ENCODE peak calls at places on chromosomes 12 and 14, in seven cellular contexts. One of them, this sample, is unnamed. For H3K27me3, the result is how much of the 10 kb centered on the place peaks cover.

GRCh38 chr12:69835048-69835447 is 10.0 kb downstream of the MYRFL start:
- DNase-seq in prostate gland: no peak
- DNase-seq in ovary: no peak
- DNase-seq in stomach: no peak
- DNase-seq in neural progenitor cell: no peak
- DNase-seq in endodermal cell: no peak
- DNase-seq in aorta: no peak
- DNase-seq in this sample: peak

GRCh38 chr14:21103165-21103709 is 2.4 kb downstream of the TMEM253 start:
- DNase-seq in prostate gland: no peak
- DNase-seq in endodermal cell: no peak
- DNase-seq in ovary: no peak
- DNase-seq in neural progenitor cell: no peak
- DNase-seq in stomach: no peak
- DNase-seq in aorta: no peak
- DNase-seq in this sample: no peak

GRCh38 chr12:122051231-122051876 is 27.2 kb upstream of the MLXIP start:
- DNase-seq in prostate gland: no peak
- DNase-seq in aorta: no peak
- DNase-seq in stomach: no peak
- DNase-seq in neural progenitor cell: no peak
- DNase-seq in endodermal cell: peak
- DNase-seq in ovary: peak
- DNase-seq in this sample: peak

GRCh38 chr14:61346793-61347192 is 25.4 kb downstream of the PRKCH start:
- DNase-seq in stomach: no peak
- DNase-seq in neural progenitor cell: no peak
- DNase-seq in ovary: no peak
- DNase-seq in prostate gland: no peak
- DNase-seq in endodermal cell: no peak
- DNase-seq in aorta: no peak
- DNase-seq in this sample: no peak

GRCh38 chr12:109301643-109302176 is 7.4 kb downstream of the FOXN4 start:
- DNase-seq in stomach: no peak
- DNase-seq in neural progenitor cell: no peak
- DNase-seq in prostate gland: no peak
- DNase-seq in ovary: no peak
- DNase-seq in aorta: no peak
- DNase-seq in endodermal cell: no peak
- DNase-seq in this sample: no peak

GRCh38 chr12:82835217-82835616 is 148.5 kb downstream of the TMTC2 start:
- DNase-seq in endodermal cell: no peak
- DNase-seq in aorta: no peak
- DNase-seq in prostate gland: no peak
- DNase-seq in neural progenitor cell: no peak
- DNase-seq in stomach: no peak
- DNase-seq in ovary: no peak
- DNase-seq in this sample: no peak

GRCh38 chr12:4147051-4147481 is 126.5 kb upstream of the CCND2 start:
- DNase-seq in endodermal cell: peak
- DNase-seq in aorta: no peak
- DNase-seq in ovary: no peak
- DNase-seq in stomach: no peak
- DNase-seq in neural progenitor cell: no peak
- DNase-seq in prostate gland: no peak
- DNase-seq in this sample: no peak

GRCh38 chr12:13183621-13184020 is 12.9 kb upstream of the EMP1 start:
- DNase-seq in prostate gland: no peak
- DNase-seq in stomach: no peak
- DNase-seq in aorta: no peak
- DNase-seq in endodermal cell: peak
- DNase-seq in neural progenitor cell: no peak
- DNase-seq in ovary: no peak
- DNase-seq in this sample: no peak

GRCh38 chr12:39368891-39369290 is 74.0 kb downstream of the KIF21A start:
- DNase-seq in stomach: no peak
- DNase-seq in ovary: no peak
- DNase-seq in endodermal cell: no peak
- DNase-seq in neural progenitor cell: no peak
- DNase-seq in aorta: no peak
- DNase-seq in prostate gland: no peak
- DNase-seq in this sample: no peak

GRCh38 chr12:68375701-68376469 is 43.7 kb upstream of the MDM1 start:
- DNase-seq in neural progenitor cell: no peak
- DNase-seq in aorta: no peak
- DNase-seq in ovary: no peak
- DNase-seq in stomach: no peak
- DNase-seq in endodermal cell: peak
- DNase-seq in prostate gland: no peak
- DNase-seq in this sample: no peak

GRCh38 chr12:105067511-105068031 is 16.7 kb downstream of the ALDH1L2 start:
- DNase-seq in aorta: no peak
- DNase-seq in prostate gland: no peak
- DNase-seq in stomach: no peak
- DNase-seq in ovary: no peak
- DNase-seq in neural progenitor cell: no peak
- DNase-seq in endodermal cell: no peak
- DNase-seq in this sample: no peak

GRCh38 chr14:61475316-61475715 is 153.9 kb downstream of the PRKCH start:
- DNase-seq in ovary: no peak
- DNase-seq in aorta: no peak
- DNase-seq in prostate gland: no peak
- DNase-seq in neural progenitor cell: peak
- DNase-seq in endodermal cell: no peak
- DNase-seq in stomach: no peak
- DNase-seq in this sample: no peak

GRCh38 chr14:99522457-99522891 is 41.3 kb downstream of the CCNK start:
- DNase-seq in stomach: no peak
- DNase-seq in prostate gland: no peak
- DNase-seq in endodermal cell: peak
- DNase-seq in ovary: peak
- DNase-seq in aorta: no peak
- DNase-seq in neural progenitor cell: peak
- DNase-seq in this sample: no peak

GRCh38 chr14:20841096-20841495 is 38.5 kb upstream of the RNASE1 start:
- DNase-seq in aorta: no peak
- DNase-seq in prostate gland: no peak
- DNase-seq in endodermal cell: no peak
- DNase-seq in ovary: no peak
- DNase-seq in stomach: no peak
- DNase-seq in neural progenitor cell: no peak
- DNase-seq in this sample: no peak

GRCh38 chr12:26224657-26225056 is 29.3 kb downstream of the SSPN start:
- DNase-seq in aorta: no peak
- DNase-seq in prostate gland: no peak
- DNase-seq in endodermal cell: no peak
- DNase-seq in neural progenitor cell: no peak
- DNase-seq in stomach: no peak
- DNase-seq in ovary: no peak
- DNase-seq in this sample: no peak

GRCh38 chr12:57430117-57430930 is 519 bp downstream of the R3HDM2 start:
- DNase-seq in neural progenitor cell: no peak
- DNase-seq in endodermal cell: peak
- DNase-seq in prostate gland: no peak
- DNase-seq in stomach: peak
- DNase-seq in ovary: peak
- DNase-seq in aorta: peak
- DNase-seq in this sample: no peak

GRCh38 chr14:42994001-42994736 is 1387.5 kb downstream of the LRFN5 start:
- DNase-seq in stomach: no peak
- DNase-seq in prostate gland: no peak
- DNase-seq in endodermal cell: no peak
- DNase-seq in ovary: no peak
- DNase-seq in neural progenitor cell: no peak
- DNase-seq in aorta: no peak
- DNase-seq in this sample: no peak

GRCh38 chr12:8698830-8699330 is 1.1 kb downstream of the RIMKLB start:
- DNase-seq in endodermal cell: no peak
- DNase-seq in aorta: no peak
- DNase-seq in stomach: no peak
- DNase-seq in prostate gland: no peak
- DNase-seq in ovary: no peak
- DNase-seq in neural progenitor cell: no peak
- DNase-seq in this sample: no peak

GRCh38 chr12:53060064-53060720 is 10.3 kb downstream of the TNS2 start:
- DNase-seq in stomach: no peak
- DNase-seq in neural progenitor cell: no peak
- DNase-seq in endodermal cell: no peak
- DNase-seq in ovary: peak
- DNase-seq in prostate gland: no peak
- DNase-seq in aorta: peak
- DNase-seq in this sample: peak

GRCh38 chr12:99911076-99911475 is 73.7 kb downstream of the ANKS1B start:
- DNase-seq in aorta: no peak
- DNase-seq in prostate gland: no peak
- DNase-seq in neural progenitor cell: no peak
- DNase-seq in stomach: no peak
- DNase-seq in endodermal cell: no peak
- DNase-seq in ovary: no peak
- DNase-seq in this sample: no peak

DNA sequence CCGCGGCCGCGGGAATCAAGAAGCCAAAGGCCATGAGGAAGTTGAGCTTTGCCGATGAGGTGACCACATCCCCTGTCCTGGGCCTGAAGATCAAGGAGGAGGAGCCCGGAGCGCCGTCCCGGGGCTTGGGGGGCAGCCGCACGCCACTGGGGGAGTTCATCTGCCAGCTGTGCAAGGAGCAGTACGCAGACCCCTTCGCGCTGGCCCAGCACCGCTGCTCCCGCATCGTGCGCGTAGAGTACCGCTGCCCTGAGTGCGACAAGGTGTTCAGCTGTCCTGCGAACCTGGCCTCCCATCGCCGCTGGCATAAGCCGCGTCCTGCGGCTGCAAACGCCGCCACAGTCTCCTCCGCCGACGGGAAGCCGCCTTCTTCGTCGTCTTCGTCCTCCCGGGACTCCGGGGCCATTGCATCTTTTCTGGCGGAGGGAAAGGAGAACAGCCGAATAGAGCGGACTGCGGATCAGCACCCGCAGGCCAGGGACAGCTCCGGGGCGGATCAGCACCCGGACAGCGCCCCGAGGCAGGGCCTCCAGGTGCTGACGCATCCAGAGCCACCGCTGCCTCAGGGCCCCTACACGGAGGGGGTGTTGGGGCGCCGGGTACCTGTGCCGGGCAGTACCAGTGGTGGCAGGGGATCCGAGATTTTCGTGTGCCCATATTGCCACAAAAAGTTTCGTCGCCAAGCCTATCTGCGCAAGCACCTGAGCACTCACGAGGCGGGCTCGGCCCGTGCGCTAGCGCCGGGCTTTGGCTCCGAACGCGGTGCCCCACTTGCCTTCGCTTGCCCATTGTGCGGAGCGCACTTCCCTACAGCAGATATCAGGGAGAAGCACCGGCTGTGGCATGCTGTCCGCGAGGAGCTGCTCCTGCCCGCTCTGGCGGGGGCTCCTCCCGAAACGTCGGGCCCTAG is 1.2 kb downstream of the INSM2 start:
- DNase-seq in aorta: peak
- DNase-seq in ovary: peak
- DNase-seq in prostate gland: peak
- DNase-seq in stomach: peak
- DNase-seq in neural progenitor cell: peak
- DNase-seq in endodermal cell: peak
- DNase-seq in this sample: peak
- H3K27me3 ChIP-seq in aorta: under half
- H3K27me3 ChIP-seq in ovary: under half
- H3K27me3 ChIP-seq in prostate gland: under half
- H3K27me3 ChIP-seq in stomach: under half
- H3K27me3 ChIP-seq in neural progenitor cell: half or more
- H3K27me3 ChIP-seq in endodermal cell: half or more
- H3K27me3 ChIP-seq in this sample: under half

GRCh38 chr14:49586673-49587460 is 687 bp upstream of the RPS29 start:
- DNase-seq in aorta: no peak
- DNase-seq in ovary: peak
- DNase-seq in stomach: no peak
- DNase-seq in endodermal cell: peak
- DNase-seq in prostate gland: no peak
- DNase-seq in neural progenitor cell: peak
- DNase-seq in this sample: no peak
- H3K4me3 ChIP-seq in aorta: peak
- H3K4me3 ChIP-seq in ovary: peak
- H3K4me3 ChIP-seq in stomach: peak
- H3K4me3 ChIP-seq in endodermal cell: peak
- H3K4me3 ChIP-seq in prostate gland: peak
- H3K4me3 ChIP-seq in neural progenitor cell: peak
- H3K4me3 ChIP-seq in this sample: no peak

GRCh38 chr12:10067259-10067658 is 31.5 kb downstream of the CLEC1A start:
- DNase-seq in endodermal cell: no peak
- DNase-seq in prostate gland: no peak
- DNase-seq in ovary: no peak
- DNase-seq in aorta: no peak
- DNase-seq in stomach: no peak
- DNase-seq in neural progenitor cell: no peak
- DNase-seq in this sample: no peak

GRCh38 chr12:10068634-10069033 is 30.2 kb downstream of the CLEC1A start:
- DNase-seq in neural progenitor cell: no peak
- DNase-seq in aorta: no peak
- DNase-seq in stomach: no peak
- DNase-seq in ovary: no peak
- DNase-seq in endodermal cell: no peak
- DNase-seq in prostate gland: no peak
- DNase-seq in this sample: no peak

GRCh38 chr12:10067942-10068341 is 30.8 kb downstream of the CLEC1A start:
- DNase-seq in stomach: no peak
- DNase-seq in ovary: no peak
- DNase-seq in neural progenitor cell: no peak
- DNase-seq in prostate gland: no peak
- DNase-seq in endodermal cell: no peak
- DNase-seq in aorta: no peak
- DNase-seq in this sample: no peak

GRCh38 chr12:10070380-10070779 is 28.4 kb downstream of the CLEC1A start:
- DNase-seq in ovary: no peak
- DNase-seq in aorta: no peak
- DNase-seq in endodermal cell: no peak
- DNase-seq in prostate gland: no peak
- DNase-seq in stomach: no peak
- DNase-seq in neural progenitor cell: no peak
- DNase-seq in this sample: no peak

DNA sequence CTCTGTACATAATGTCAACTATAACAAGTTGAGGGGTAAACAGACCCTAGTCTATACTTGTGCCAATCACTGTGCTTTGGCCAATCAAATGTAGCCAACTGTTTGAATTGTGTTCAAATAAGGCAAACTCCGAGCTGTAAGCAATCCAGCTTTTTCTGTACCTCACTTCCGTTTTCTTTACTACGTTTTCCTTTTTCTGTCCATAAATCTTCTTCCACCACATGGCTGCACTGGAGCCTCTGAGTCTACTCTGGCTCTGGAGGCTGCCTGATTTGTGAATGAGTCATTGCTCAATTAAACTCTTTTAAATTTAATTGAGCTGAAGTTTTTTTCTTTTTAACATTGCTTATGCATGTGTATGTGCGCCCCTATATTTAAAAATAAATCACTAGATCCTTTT is 29.7 kb downstream of the CLEC1A start:
- DNase-seq in stomach: no peak
- DNase-seq in prostate gland: no peak
- DNase-seq in aorta: no peak
- DNase-seq in neural progenitor cell: no peak
- DNase-seq in endodermal cell: no peak
- DNase-seq in ovary: no peak
- DNase-seq in this sample: peak
- H3K27me3 ChIP-seq in stomach: under half
- H3K27me3 ChIP-seq in prostate gland: under half
- H3K27me3 ChIP-seq in aorta: under half
- H3K27me3 ChIP-seq in neural progenitor cell: under half
- H3K27me3 ChIP-seq in endodermal cell: under half
- H3K27me3 ChIP-seq in ovary: under half
- H3K27me3 ChIP-seq in this sample: under half

GRCh38 chr14:102825307-102826095 is 48.3 kb downstream of the TRAF3 start:
- DNase-seq in ovary: no peak
- DNase-seq in stomach: no peak
- DNase-seq in prostate gland: no peak
- DNase-seq in neural progenitor cell: no peak
- DNase-seq in endodermal cell: no peak
- DNase-seq in aorta: no peak
- DNase-seq in this sample: no peak
- H3K4me3 ChIP-seq in ovary: no peak
- H3K4me3 ChIP-seq in stomach: no peak
- H3K4me3 ChIP-seq in prostate gland: no peak
- H3K4me3 ChIP-seq in neural progenitor cell: no peak
- H3K4me3 ChIP-seq in endodermal cell: no peak
- H3K4me3 ChIP-seq in aorta: no peak
- H3K4me3 ChIP-seq in this sample: no peak

This sample was measured in body of pancreas.